ENCODE peak calls at places on chromosomes 13 and 19, in eight cellular contexts. One of them, this sample, is unnamed.

GRCh38 chr19:34298891-34299510 is 44.6 kb downstream of the GARRE1 start:
- ATAC-seq in HCT116: no peak
- ATAC-seq in right lobe of liver: peak
- ATAC-seq in A549: no peak
- ATAC-seq in heart left ventricle: no peak
- ATAC-seq in HepG2: no peak
- ATAC-seq in upper lobe of left lung: no peak
- ATAC-seq in gastrocnemius medialis: no peak
- ATAC-seq in this sample: no peak

GRCh38 chr19:1585243-1585580 is 7.5 kb downstream of the MBD3 start:
- ATAC-seq in HCT116: no peak
- ATAC-seq in right lobe of liver: no peak
- ATAC-seq in A549: no peak
- ATAC-seq in heart left ventricle: no peak
- ATAC-seq in HepG2: no peak
- ATAC-seq in upper lobe of left lung: no peak
- ATAC-seq in gastrocnemius medialis: no peak
- ATAC-seq in this sample: peak

GRCh38 chr19:42488783-42489521 is 39.3 kb downstream of the CEACAM1 start:
- ATAC-seq in HCT116: no peak
- ATAC-seq in right lobe of liver: no peak
- ATAC-seq in A549: no peak
- ATAC-seq in heart left ventricle: no peak
- ATAC-seq in HepG2: peak
- ATAC-seq in upper lobe of left lung: no peak
- ATAC-seq in gastrocnemius medialis: no peak
- ATAC-seq in this sample: no peak

GRCh38 chr19:56764296-56764695 is 76.2 kb downstream of the PEG3 start:
- ATAC-seq in HCT116: no peak
- ATAC-seq in right lobe of liver: no peak
- ATAC-seq in A549: no peak
- ATAC-seq in heart left ventricle: no peak
- ATAC-seq in HepG2: no peak
- ATAC-seq in upper lobe of left lung: no peak
- ATAC-seq in gastrocnemius medialis: no peak
- ATAC-seq in this sample: no peak

GRCh38 chr13:109773276-109773675 is 13.1 kb downstream of the IRS2 start:
- ATAC-seq in HCT116: peak
- ATAC-seq in right lobe of liver: no peak
- ATAC-seq in A549: peak
- ATAC-seq in heart left ventricle: no peak
- ATAC-seq in HepG2: no peak
- ATAC-seq in upper lobe of left lung: no peak
- ATAC-seq in gastrocnemius medialis: no peak
- ATAC-seq in this sample: no peak

GRCh38 chr13:46109451-46109850 is 4.6 kb upstream of the CPB2 start:
- ATAC-seq in HCT116: no peak
- ATAC-seq in right lobe of liver: no peak
- ATAC-seq in A549: no peak
- ATAC-seq in heart left ventricle: no peak
- ATAC-seq in HepG2: peak
- ATAC-seq in upper lobe of left lung: no peak
- ATAC-seq in gastrocnemius medialis: no peak
- ATAC-seq in this sample: no peak

GRCh38 chr13:20369886-20370361 is 137.8 kb upstream of the GJB6 start:
- ATAC-seq in HCT116: no peak
- ATAC-seq in right lobe of liver: no peak
- ATAC-seq in A549: no peak
- ATAC-seq in heart left ventricle: no peak
- ATAC-seq in HepG2: no peak
- ATAC-seq in upper lobe of left lung: no peak
- ATAC-seq in gastrocnemius medialis: no peak
- ATAC-seq in this sample: no peak

GRCh38 chr19:3670258-3670795 is 29.9 kb downstream of the PIP5K1C start:
- ATAC-seq in HCT116: no peak
- ATAC-seq in right lobe of liver: no peak
- ATAC-seq in A549: peak
- ATAC-seq in heart left ventricle: peak
- ATAC-seq in HepG2: no peak
- ATAC-seq in upper lobe of left lung: no peak
- ATAC-seq in gastrocnemius medialis: peak
- ATAC-seq in this sample: peak

GRCh38 chr13:25174304-25174703 is 2.2 kb upstream of the AMER2 start:
- ATAC-seq in HCT116: no peak
- ATAC-seq in right lobe of liver: no peak
- ATAC-seq in A549: no peak
- ATAC-seq in heart left ventricle: no peak
- ATAC-seq in HepG2: no peak
- ATAC-seq in upper lobe of left lung: no peak
- ATAC-seq in gastrocnemius medialis: no peak
- ATAC-seq in this sample: no peak

GRCh38 chr19:30084390-30084819 is 142.4 kb downstream of the URI1 start:
- ATAC-seq in HCT116: no peak
- ATAC-seq in right lobe of liver: no peak
- ATAC-seq in A549: no peak
- ATAC-seq in heart left ventricle: peak
- ATAC-seq in HepG2: no peak
- ATAC-seq in upper lobe of left lung: no peak
- ATAC-seq in gastrocnemius medialis: no peak
- ATAC-seq in this sample: no peak

GRCh38 chr13:53064721-53065120 is 36.1 kb downstream of the OLFM4 start:
- ATAC-seq in HCT116: no peak
- ATAC-seq in right lobe of liver: no peak
- ATAC-seq in A549: no peak
- ATAC-seq in heart left ventricle: peak
- ATAC-seq in HepG2: no peak
- ATAC-seq in upper lobe of left lung: no peak
- ATAC-seq in gastrocnemius medialis: peak
- ATAC-seq in this sample: peak

GRCh38 chr19:47762615-47763308 is 15.7 kb upstream of the SELENOW start:
- ATAC-seq in HCT116: no peak
- ATAC-seq in right lobe of liver: peak
- ATAC-seq in A549: no peak
- ATAC-seq in heart left ventricle: peak
- ATAC-seq in HepG2: no peak
- ATAC-seq in upper lobe of left lung: no peak
- ATAC-seq in gastrocnemius medialis: peak
- ATAC-seq in this sample: peak

GRCh38 chr13:21594715-21595545 is 9.0 kb downstream of the MICU2 start:
- ATAC-seq in HCT116: no peak
- ATAC-seq in right lobe of liver: no peak
- ATAC-seq in A549: no peak
- ATAC-seq in heart left ventricle: peak
- ATAC-seq in HepG2: no peak
- ATAC-seq in upper lobe of left lung: no peak
- ATAC-seq in gastrocnemius medialis: no peak
- ATAC-seq in this sample: no peak

GRCh38 chr19:20167020-20167644 is at the start of gene ZNF486:
- ATAC-seq in HCT116: no peak
- ATAC-seq in right lobe of liver: peak
- ATAC-seq in A549: no peak
- ATAC-seq in heart left ventricle: peak
- ATAC-seq in HepG2: peak
- ATAC-seq in upper lobe of left lung: peak
- ATAC-seq in gastrocnemius medialis: peak
- ATAC-seq in this sample: peak
- TF ChIP-seq POLR2A in HCT116: no peak
- TF ChIP-seq POLR2A in right lobe of liver: no peak
- TF ChIP-seq POLR2A in A549: no peak
- TF ChIP-seq POLR2A in heart left ventricle: peak
- TF ChIP-seq POLR2A in HepG2: peak
- TF ChIP-seq POLR2A in upper lobe of left lung: peak
- TF ChIP-seq POLR2A in gastrocnemius medialis: peak
- TF ChIP-seq POLR2A in this sample: peak

DNA sequence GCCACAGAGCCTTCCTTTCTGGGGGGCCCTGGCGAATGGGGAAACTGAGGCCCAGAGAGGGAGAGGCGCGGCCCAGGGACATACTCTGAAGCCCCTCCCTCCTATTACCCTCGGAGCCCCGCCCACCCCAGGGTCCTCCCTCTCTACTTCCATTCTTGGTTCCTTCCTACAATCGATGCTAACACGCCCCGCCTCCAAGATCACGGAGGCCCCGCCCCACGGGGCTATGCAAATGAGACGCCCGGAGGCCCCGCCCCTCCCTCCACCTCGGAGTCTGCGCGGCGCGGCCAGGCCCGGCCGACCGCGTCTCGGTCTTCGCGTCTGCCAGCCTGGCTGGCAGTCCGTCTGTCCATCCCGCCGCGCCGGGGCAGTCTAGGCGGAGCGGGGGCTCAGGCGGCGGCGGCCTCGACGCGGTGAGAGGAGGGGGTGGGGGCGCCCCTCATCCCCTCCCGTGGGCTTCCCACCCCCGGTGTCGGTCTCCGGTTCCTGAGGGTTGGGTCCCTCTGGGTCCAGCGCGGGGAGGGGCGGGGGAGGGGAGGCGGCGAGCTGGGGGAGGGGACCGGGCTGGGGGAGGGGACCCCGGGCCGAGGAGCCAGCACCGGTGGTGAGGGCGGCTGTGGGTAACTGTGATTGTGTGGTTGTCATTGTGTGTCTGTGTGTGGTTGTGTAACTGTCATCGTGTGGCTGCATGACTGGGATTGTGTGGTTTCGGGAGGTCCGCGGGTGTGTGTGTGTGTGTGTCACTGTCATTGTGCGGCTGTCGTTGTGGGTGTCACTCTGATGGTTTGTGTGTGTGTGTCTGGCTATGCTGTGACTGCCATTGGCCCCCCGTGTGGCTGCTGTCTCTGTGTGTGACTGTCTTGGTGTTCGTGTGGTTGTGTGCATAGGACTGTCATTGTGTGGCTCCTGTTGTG is at the start of gene PLPPR2:
- ATAC-seq in HCT116: peak
- ATAC-seq in right lobe of liver: peak
- ATAC-seq in A549: peak
- ATAC-seq in heart left ventricle: peak
- ATAC-seq in HepG2: peak
- ATAC-seq in upper lobe of left lung: peak
- ATAC-seq in gastrocnemius medialis: peak
- ATAC-seq in this sample: peak
- TF ChIP-seq POLR2A in HCT116: peak
- TF ChIP-seq POLR2A in right lobe of liver: peak
- TF ChIP-seq POLR2A in A549: peak
- TF ChIP-seq POLR2A in heart left ventricle: peak
- TF ChIP-seq POLR2A in HepG2: peak
- TF ChIP-seq POLR2A in upper lobe of left lung: peak
- TF ChIP-seq POLR2A in gastrocnemius medialis: peak
- TF ChIP-seq POLR2A in this sample: peak

DNA sequence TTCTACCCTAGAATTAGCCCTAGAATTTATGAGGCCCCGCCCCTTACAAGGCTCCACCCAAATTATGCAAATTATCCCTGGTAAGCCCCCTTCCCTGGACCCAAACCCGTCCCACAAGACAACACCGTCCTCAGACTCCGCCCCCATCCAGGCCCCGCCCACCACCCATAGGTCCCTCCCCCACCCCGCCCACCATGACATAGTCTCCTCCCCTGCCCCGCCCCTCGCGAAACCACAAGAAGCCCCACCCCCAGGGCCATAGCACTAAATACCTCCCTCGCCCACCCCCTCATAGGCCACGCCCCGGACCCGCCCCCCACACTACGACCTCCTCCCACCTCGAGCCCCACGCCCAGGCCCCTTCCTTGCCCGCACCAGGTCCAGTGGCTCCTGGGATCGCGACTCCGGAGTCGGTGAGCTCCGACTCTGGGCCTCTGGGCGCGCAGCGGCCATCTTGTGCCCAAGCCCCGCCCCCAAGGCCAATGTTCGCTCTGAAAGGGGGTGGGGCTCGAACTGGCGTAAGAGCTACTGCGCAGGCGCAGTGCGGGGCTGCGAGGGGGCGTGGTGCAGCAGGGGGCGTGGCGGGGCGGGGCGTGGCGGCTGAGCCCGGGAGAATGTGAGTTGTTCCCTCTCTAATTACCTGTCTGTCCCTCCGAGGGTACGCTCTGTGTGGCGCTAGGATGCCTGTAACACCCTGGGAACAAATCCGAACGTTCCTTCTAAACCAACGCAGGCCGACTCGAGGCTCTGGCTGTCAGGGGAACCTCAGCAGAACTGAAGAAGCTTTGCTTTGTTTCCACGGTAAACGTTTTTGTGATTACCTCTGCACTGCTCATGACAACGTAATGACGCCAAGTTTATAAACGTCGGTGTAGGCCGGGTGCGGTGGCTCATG is at the start of gene ZNF784:
- ATAC-seq in HCT116: peak
- ATAC-seq in right lobe of liver: peak
- ATAC-seq in A549: peak
- ATAC-seq in heart left ventricle: peak
- ATAC-seq in HepG2: peak
- ATAC-seq in upper lobe of left lung: peak
- ATAC-seq in gastrocnemius medialis: peak
- ATAC-seq in this sample: peak
- TF ChIP-seq POLR2A in HCT116: no peak
- TF ChIP-seq POLR2A in right lobe of liver: peak
- TF ChIP-seq POLR2A in A549: peak
- TF ChIP-seq POLR2A in heart left ventricle: peak
- TF ChIP-seq POLR2A in HepG2: peak
- TF ChIP-seq POLR2A in upper lobe of left lung: peak
- TF ChIP-seq POLR2A in gastrocnemius medialis: peak
- TF ChIP-seq POLR2A in this sample: peak

GRCh38 chr19:13846533-13847032 is 30.4 kb upstream of the NANOS3 start:
- ATAC-seq in HCT116: peak
- ATAC-seq in right lobe of liver: peak
- ATAC-seq in A549: peak
- ATAC-seq in heart left ventricle: peak
- ATAC-seq in HepG2: peak
- ATAC-seq in upper lobe of left lung: peak
- ATAC-seq in gastrocnemius medialis: peak
- ATAC-seq in this sample: peak
- TF ChIP-seq POLR2A in HCT116: no peak
- TF ChIP-seq POLR2A in right lobe of liver: no peak
- TF ChIP-seq POLR2A in A549: peak
- TF ChIP-seq POLR2A in heart left ventricle: peak
- TF ChIP-seq POLR2A in HepG2: peak
- TF ChIP-seq POLR2A in upper lobe of left lung: peak
- TF ChIP-seq POLR2A in gastrocnemius medialis: peak
- TF ChIP-seq POLR2A in this sample: no peak

GRCh38 chr13:99980201-99981114 is 1.1 kb upstream of the ZIC2 start:
- ATAC-seq in HCT116: peak
- ATAC-seq in right lobe of liver: peak
- ATAC-seq in A549: peak
- ATAC-seq in heart left ventricle: peak
- ATAC-seq in HepG2: peak
- ATAC-seq in upper lobe of left lung: no peak
- ATAC-seq in gastrocnemius medialis: peak
- ATAC-seq in this sample: peak
- TF ChIP-seq POLR2A in HCT116: peak
- TF ChIP-seq POLR2A in right lobe of liver: no peak
- TF ChIP-seq POLR2A in A549: peak
- TF ChIP-seq POLR2A in heart left ventricle: no peak
- TF ChIP-seq POLR2A in HepG2: no peak
- TF ChIP-seq POLR2A in upper lobe of left lung: no peak
- TF ChIP-seq POLR2A in gastrocnemius medialis: no peak
- TF ChIP-seq POLR2A in this sample: no peak